ENCODE peak calls at places on chromosomes 3 and 15, in six cellular contexts. L is Peyer's patch; O is EH; W is pancreas; G is CMK; Y is stimulated activated naive B cell treated with anti-CD40 and anti-IgM and Interleukin-4, amounts not matched to agents 10 μg/mL and 1 μg/mL and 100 μg/mL, for 72 hours. X is an unnamed sample.
A peak's percentile ranks its signal among the peaks of the same experiment; 100 is the strongest.

GRCh38 chr3:48013288-48013980 is 2.8 kb downstream of the MAP4 start:
- DNase-seq in L (no peak), O (peak; percentile 88), W (peak; percentile 50), G (no peak), Y (no peak), X (peak; percentile 64)

GRCh38 chr15:99151156-99151555 is 46.3 kb downstream of the SYNM start:
- DNase-seq in L (no peak), O (no peak), W (no peak), G (no peak), Y (no peak), X (no peak)

GRCh38 chr3:141076026-141076797 is 25.1 kb downstream of the SPSB4 start:
- DNase-seq in L (no peak), O (no peak), W (peak; percentile 74), G (no peak), Y (no peak), X (no peak)

GRCh38 chr3:125319765-125320164 is 55.4 kb downstream of the ZNF148 start:
- DNase-seq in L (no peak), O (no peak), W (no peak), G (no peak), Y (no peak), X (no peak)

GRCh38 chr15:93414576-93415231 is 325.7 kb upstream of the RGMA start:
- DNase-seq in L (no peak), O (no peak), W (no peak), G (no peak), Y (no peak), X (no peak)

GRCh38 chr15:94125131-94125530 is 106.2 kb upstream of the MCTP2 start:
- DNase-seq in L (no peak), O (peak; percentile 46), W (no peak), G (no peak), Y (no peak), X (no peak)

GRCh38 chr3:114213669-114214541 is 23.5 kb downstream of the ZNF80 start:
- DNase-seq in L (peak; percentile 87), O (peak; percentile 94), W (no peak), G (no peak), Y (peak; percentile 84), X (no peak)

GRCh38 chr3:4042869-4043268 is 243.6 kb downstream of the LRRN1 start:
- DNase-seq in L (no peak), O (no peak), W (no peak), G (no peak), Y (no peak), X (no peak)

GRCh38 chr3:171548918-171549317 is 88.7 kb upstream of the TNIK start:
- DNase-seq in L (no peak), O (peak; percentile 52), W (no peak), G (no peak), Y (no peak), X (no peak)

GRCh38 chr3:136750209-136750921 is 1.8 kb downstream of the STAG1 start:
- DNase-seq in L (no peak), O (peak; percentile 25), W (no peak), G (no peak), Y (no peak), X (no peak)

GRCh38 chr15:81400640-81401236 is 26.7 kb upstream of the TMC3 start:
- DNase-seq in L (no peak), O (peak; percentile 52), W (no peak), G (no peak), Y (no peak), X (peak; percentile 23)

GRCh38 chr3:195249858-195250464 is 21.0 kb downstream of the XXYLT1 start:
- DNase-seq in L (peak; percentile 34), O (no peak), W (no peak), G (no peak), Y (no peak), X (no peak)

GRCh38 chr3:129352045-129352444 is 73.4 kb downstream of the HMCES start:
- DNase-seq in L (no peak), O (no peak), W (no peak), G (no peak), Y (no peak), X (no peak)

GRCh38 chr15:96404560-96404959 is 74.1 kb downstream of the NR2F2 start:
- DNase-seq in L (no peak), O (no peak), W (no peak), G (no peak), Y (no peak), X (no peak)

GRCh38 chr15:81939604-81940440 is 106.0 kb downstream of the MEX3B start:
- DNase-seq in L (no peak), O (peak; percentile 66), W (peak; percentile 14), G (peak; percentile 64), Y (peak; percentile 33), X (no peak)

GRCh38 chr3:154971771-154972326 is 108.3 kb upstream of the MME start:
- DNase-seq in L (no peak), O (peak; percentile 87), W (no peak), G (no peak), Y (no peak), X (no peak)

GRCh38 chr3:11282250-11283125 is 10.3 kb downstream of the ATG7 start:
- DNase-seq in L (no peak), O (no peak), W (no peak), G (no peak), Y (no peak), X (no peak)

GRCh38 chr3:13507791-13508339 is 27.8 kb downstream of the HDAC11 start:
- DNase-seq in L (no peak), O (peak; percentile 71), W (no peak), G (no peak), Y (no peak), X (no peak)

GRCh38 chr15:94097567-94097966 is 133.8 kb upstream of the MCTP2 start:
- DNase-seq in L (no peak), O (peak; percentile 19), W (no peak), G (no peak), Y (no peak), X (no peak)

GRCh38 chr3:181730364-181730763 is 18.6 kb downstream of the SOX2 start:
- DNase-seq in L (no peak), O (no peak), W (no peak), G (no peak), Y (no peak), X (no peak)

GRCh38 chr3:115623414-115623868 is at the start of gene GAP43:
- DNase-seq in L (no peak), O (peak; percentile 77), W (peak; percentile 10), G (no peak), Y (peak; percentile 1), X (peak; percentile 70)

GRCh38 chr3:98329392-98330124 is 24.1 kb upstream of the OR5K4 start:
- DNase-seq in L (peak; percentile 54), O (peak; percentile 55), W (peak; percentile 45), G (peak; percentile 5), Y (no peak), X (no peak)

GRCh38 chr15:38069506-38069905 is 135.1 kb downstream of the TMCO5A start:
- DNase-seq in L (peak; percentile 76), O (peak; percentile 86), W (no peak), G (no peak), Y (no peak), X (peak; percentile 78)

GRCh38 chr15:69897471-69898237 is 200.1 kb downstream of the TLE3 start:
- DNase-seq in L (no peak), O (no peak), W (no peak), G (no peak), Y (no peak), X (no peak)

X was measured in amniotic stem cell.